ENCODE peak calls at places on chromosomes 11 and 22, in four cellular contexts. J is activated T-cell treated with anti-CD3 and anti-CD28 coated beads, Interleukin-2, amount 50 U/mL, for 72 hours; Q is cardiac septum; K is iPS-NIHi11. T is an unnamed sample.

GRCh38 chr11:73197348-73197747 is 20.7 kb upstream of the P2RY2 start:
- DNase-seq in J (no peak), Q (no peak), K (no peak), T (no peak)

GRCh38 chr22:29715240-29715639 is 4.6 kb upstream of the CABP7 start:
- DNase-seq in J (no peak), Q (no peak), K (no peak), T (no peak)

GRCh38 chr22:45718391-45718790 is 46.8 kb downstream of the ATXN10 start:
- DNase-seq in J (no peak), Q (no peak), K (no peak), T (no peak)

GRCh38 chr22:41739576-41739975 is 40.3 kb downstream of the MEI1 start:
- DNase-seq in J (no peak), Q (no peak), K (no peak), T (no peak)

GRCh38 chr22:38205261-38206128 is 3.7 kb downstream of the MAFF start:
- DNase-seq in J (no peak), Q (no peak), K (no peak), T (no peak)

GRCh38 chr22:44335066-44335839 is 22.5 kb upstream of the SHISAL1 start:
- DNase-seq in J (no peak), Q (no peak), K (no peak), T (no peak)

GRCh38 chr11:27656320-27656719 is 43.9 kb downstream of the BDNF start:
- DNase-seq in J (no peak), Q (no peak), K (no peak), T (no peak)

GRCh38 chr11:38460901-38461300 is 1862.9 kb upstream of the RAG2 start:
- DNase-seq in J (no peak), Q (no peak), K (peak), T (no peak)

GRCh38 chr11:83409891-83410290 is 123.7 kb upstream of the CCDC90B start:
- DNase-seq in J (no peak), Q (no peak), K (no peak), T (no peak)

GRCh38 chr11:14537134-14537599 is 17.0 kb upstream of the PSMA1 start:
- DNase-seq in J (peak), Q (no peak), K (peak), T (no peak)

T was measured in effector memory CD4-positive, alpha-beta T cell.